ENCODE peak calls at places on chromosome 18, in four cellular contexts. P, Q, Z and H are unnamed samples.

GRCh38 chr18:12857215-12857924 is 26.7 kb downstream of the PTPN2 start:
- DNase-seq in P (no peak), Q (no peak), Z (no peak), H (no peak)

GRCh38 chr18:44682181-44682870 is 1.6 kb downstream of the SETBP1 start:
- DNase-seq in P (peak; percentile 12), Q (no peak), Z (peak; percentile 7), H (no peak)

GRCh38 chr18:43780782-43781340 is 503.6 kb upstream of the SYT4 start:
- DNase-seq in P (peak; percentile 83), Q (no peak), Z (no peak), H (peak; percentile 54)

GRCh38 chr18:76691800-76692199 is 130.6 kb upstream of the ZNF236 start:
- DNase-seq in P (no peak), Q (no peak), Z (no peak), H (no peak)

GRCh38 chr18:58497845-58498244 is 131.0 kb downstream of the ALPK2 start:
- DNase-seq in P (peak; percentile 72), Q (no peak), Z (no peak), H (no peak)

GRCh38 chr18:70386582-70386981 is 97.7 kb downstream of the SOCS6 start:
- DNase-seq in P (no peak), Q (no peak), Z (no peak), H (no peak)

GRCh38 chr18:63963610-63964256 is 6.1 kb upstream of the SERPINB8 start:
- DNase-seq in P (peak; percentile 74), Q (no peak), Z (no peak), H (peak; percentile 78)

GRCh38 chr18:71398530-71398929 is 1109.7 kb downstream of the SOCS6 start:
- DNase-seq in P (no peak), Q (peak; percentile 16), Z (peak; percentile 30), H (peak; percentile 36)

GRCh38 chr18:31819106-31819924 is 58.6 kb upstream of the SLC25A52 start:
- DNase-seq in P (peak; percentile 44), Q (no peak), Z (peak; percentile 11), H (peak; percentile 57)